ENCODE peak calls at places on chromosome 10, in four cellular contexts. E is non-pigmented ciliary epithelial cell, V is sciatic nerve, D is DMS53. R is an unnamed sample.

GRCh38 chr10:73780966-73781365 is 882 bp upstream of the CHCHD1 start:
- DNase-seq in E (no peak), V (peak; percentile 27), D (no peak), R (no peak)

GRCh38 chr10:133167693-133168616 is 7.9 kb downstream of the KNDC1 start:
- DNase-seq in D (no peak), V (peak; percentile 49), E (no peak), R (no peak)

GRCh38 chr10:113720386-113720785 is 31.1 kb upstream of the PLEKHS1 start:
- DNase-seq in V (no peak), E (no peak), D (no peak), R (no peak)

GRCh38 chr10:13414855-13415254 is 66.8 kb upstream of the SEPHS1 start:
- DNase-seq in V (no peak), E (no peak), D (peak; percentile 64), R (no peak)

GRCh38 chr10:61633665-61634064 is 29.1 kb upstream of the CABCOCO1 start:
- DNase-seq in E (no peak), V (no peak), D (no peak), R (no peak)

GRCh38 chr10:35150335-35150734 is 23.7 kb downstream of the CREM start:
- DNase-seq in V (no peak), E (no peak), D (no peak), R (no peak)

GRCh38 chr10:28763471-28763870 is 86.2 kb downstream of the BAMBI start:
- DNase-seq in V (no peak), E (no peak), D (no peak), R (no peak)

GRCh38 chr10:100528123-100528884 is 1.4 kb downstream of the NDUFB8 start:
- DNase-seq in E (no peak), D (no peak), V (no peak), R (no peak)

GRCh38 chr10:70197235-70197952 is 27.1 kb upstream of the SAR1A start:
- DNase-seq in D (no peak), E (no peak), V (no peak), R (no peak)

GRCh38 chr10:89644967-89645741 is at the start of gene PANK1:
- DNase-seq in D (peak; percentile 90), V (peak; percentile 82), E (no peak), R (peak; percentile 88)

GRCh38 chr10:22433875-22434274 is 88.6 kb downstream of the SPAG6 start:
- DNase-seq in E (peak; percentile 89), V (no peak), D (no peak), R (no peak)

GRCh38 chr10:31134303-31134928 is 102.8 kb upstream of the ZNF438 start:
- DNase-seq in E (peak; percentile 81), V (no peak), D (peak; percentile 84), R (no peak)

GRCh38 chr10:58642283-58642682 is 129.6 kb downstream of the BICC1 start:
- DNase-seq in V (no peak), E (no peak), D (no peak), R (no peak)

GRCh38 chr10:99551158-99551557 is 18.4 kb downstream of the NKX2-3 start:
- DNase-seq in E (peak; percentile 18), D (peak; percentile 78), V (no peak), R (no peak)

GRCh38 chr10:96512524-96512991 is 1.2 kb downstream of the TLL2 start:
- DNase-seq in E (no peak), D (peak; percentile 77), V (no peak), R (no peak)

GRCh38 chr10:55158643-55159042 is 357.6 kb upstream of the PCDH15 start:
- DNase-seq in D (no peak), E (no peak), V (no peak), R (no peak)

GRCh38 chr10:110978204-110978603 is 58.8 kb downstream of the SHOC2 start:
- DNase-seq in D (no peak), V (no peak), E (no peak), R (no peak)